ENCODE peak calls at places on chromosomes 13 and 19, in eight cellular contexts. One of them, this sample, is unnamed. For H3K36me3, the result is how much of the 10 kb centered on the place peaks cover.

GRCh38 chr19:2680808-2681207 is 21.7 kb downstream of the GNG7 start:
- DNase-seq in GM12878: peak
- DNase-seq in brain microvascular endothelial cell: no peak
- DNase-seq in hepatocyte: no peak
- DNase-seq in ovary: no peak
- DNase-seq in CD8-positive, alpha-beta T cell: no peak
- DNase-seq in upper lobe of left lung: no peak
- DNase-seq in thoracic aorta: no peak
- DNase-seq in this sample: no peak

GRCh38 chr19:8965887-8966286 is 44.3 kb downstream of the MUC16 start:
- DNase-seq in thoracic aorta: no peak
- DNase-seq in hepatocyte: no peak
- DNase-seq in upper lobe of left lung: no peak
- DNase-seq in ovary: no peak
- DNase-seq in GM12878: no peak
- DNase-seq in CD8-positive, alpha-beta T cell: no peak
- DNase-seq in brain microvascular endothelial cell: no peak
- DNase-seq in this sample: no peak

GRCh38 chr19:46731007-46731501 is 14.1 kb upstream of the PRKD2 start:
- DNase-seq in brain microvascular endothelial cell: peak
- DNase-seq in ovary: no peak
- DNase-seq in thoracic aorta: no peak
- DNase-seq in hepatocyte: no peak
- DNase-seq in CD8-positive, alpha-beta T cell: no peak
- DNase-seq in upper lobe of left lung: peak
- DNase-seq in GM12878: no peak
- DNase-seq in this sample: peak

GRCh38 chr19:24054044-24054935 is 32.7 kb upstream of the ZNF254 start:
- DNase-seq in thoracic aorta: no peak
- DNase-seq in upper lobe of left lung: no peak
- DNase-seq in GM12878: no peak
- DNase-seq in brain microvascular endothelial cell: peak
- DNase-seq in CD8-positive, alpha-beta T cell: no peak
- DNase-seq in hepatocyte: peak
- DNase-seq in ovary: no peak
- DNase-seq in this sample: peak

GRCh38 chr13:50805805-50806204 is 37.7 kb downstream of the DLEU7 start:
- DNase-seq in thoracic aorta: no peak
- DNase-seq in hepatocyte: no peak
- DNase-seq in brain microvascular endothelial cell: no peak
- DNase-seq in upper lobe of left lung: no peak
- DNase-seq in GM12878: no peak
- DNase-seq in ovary: no peak
- DNase-seq in CD8-positive, alpha-beta T cell: no peak
- DNase-seq in this sample: no peak

GRCh38 chr13:71867101-71867814 is at the start of gene DACH1:
- DNase-seq in GM12878: no peak
- DNase-seq in thoracic aorta: no peak
- DNase-seq in ovary: peak
- DNase-seq in hepatocyte: peak
- DNase-seq in upper lobe of left lung: peak
- DNase-seq in brain microvascular endothelial cell: peak
- DNase-seq in CD8-positive, alpha-beta T cell: no peak
- DNase-seq in this sample: peak

GRCh38 chr13:70960841-70961443 is 852.7 kb upstream of the KLHL1 start:
- DNase-seq in thoracic aorta: no peak
- DNase-seq in GM12878: peak
- DNase-seq in CD8-positive, alpha-beta T cell: no peak
- DNase-seq in hepatocyte: peak
- DNase-seq in upper lobe of left lung: no peak
- DNase-seq in brain microvascular endothelial cell: peak
- DNase-seq in ovary: no peak
- DNase-seq in this sample: peak

GRCh38 chr13:113647351-113648217 is 10.4 kb downstream of the ATP4B start:
- DNase-seq in hepatocyte: peak
- DNase-seq in ovary: peak
- DNase-seq in CD8-positive, alpha-beta T cell: no peak
- DNase-seq in thoracic aorta: peak
- DNase-seq in upper lobe of left lung: peak
- DNase-seq in brain microvascular endothelial cell: no peak
- DNase-seq in GM12878: no peak
- DNase-seq in this sample: peak

GRCh38 chr19:40249201-40249600 is 22.7 kb upstream of the CCNP start:
- DNase-seq in thoracic aorta: no peak
- DNase-seq in brain microvascular endothelial cell: no peak
- DNase-seq in upper lobe of left lung: no peak
- DNase-seq in ovary: no peak
- DNase-seq in CD8-positive, alpha-beta T cell: no peak
- DNase-seq in GM12878: no peak
- DNase-seq in hepatocyte: no peak
- DNase-seq in this sample: no peak
- H3K36me3 ChIP-seq in thoracic aorta: under half
- H3K36me3 ChIP-seq in brain microvascular endothelial cell: under half
- H3K36me3 ChIP-seq in upper lobe of left lung: under half
- H3K36me3 ChIP-seq in ovary: under half
- H3K36me3 ChIP-seq in CD8-positive, alpha-beta T cell: under half
- H3K36me3 ChIP-seq in GM12878: under half
- H3K36me3 ChIP-seq in hepatocyte: under half
- H3K36me3 ChIP-seq in this sample: under half

GRCh38 chr19:12884627-12884925 is 2.4 kb downstream of the KLF1 start:
- DNase-seq in GM12878: no peak
- DNase-seq in hepatocyte: no peak
- DNase-seq in ovary: no peak
- DNase-seq in brain microvascular endothelial cell: no peak
- DNase-seq in CD8-positive, alpha-beta T cell: no peak
- DNase-seq in thoracic aorta: no peak
- DNase-seq in upper lobe of left lung: no peak
- DNase-seq in this sample: no peak
- H3K4me3 ChIP-seq in GM12878: peak
- H3K4me3 ChIP-seq in hepatocyte: no peak
- H3K4me3 ChIP-seq in ovary: no peak
- H3K4me3 ChIP-seq in brain microvascular endothelial cell: no peak
- H3K4me3 ChIP-seq in CD8-positive, alpha-beta T cell: peak
- H3K4me3 ChIP-seq in thoracic aorta: no peak
- H3K4me3 ChIP-seq in upper lobe of left lung: no peak
- H3K4me3 ChIP-seq in this sample: no peak

DNA sequence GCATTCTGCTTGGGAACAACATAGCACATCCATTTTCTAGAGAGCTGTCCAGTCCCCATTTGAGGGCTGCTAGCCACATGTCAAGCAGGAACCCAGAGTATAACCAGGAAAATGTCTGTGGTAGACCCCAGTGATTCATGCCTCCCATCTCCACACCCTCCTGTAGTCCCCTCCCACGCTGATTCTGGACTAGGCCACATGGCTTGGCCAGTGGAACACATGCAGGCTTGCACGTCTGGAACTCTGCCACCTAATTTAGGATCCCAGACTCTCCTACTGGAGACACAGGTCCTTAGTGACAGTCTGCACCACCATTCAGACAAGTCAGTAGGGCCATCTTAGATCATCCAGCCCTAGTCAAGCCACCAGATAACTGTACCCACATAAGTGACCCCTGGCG is 149.8 kb downstream of the ZIC5 start:
- DNase-seq in GM12878: no peak
- DNase-seq in ovary: no peak
- DNase-seq in upper lobe of left lung: no peak
- DNase-seq in hepatocyte: no peak
- DNase-seq in brain microvascular endothelial cell: no peak
- DNase-seq in CD8-positive, alpha-beta T cell: no peak
- DNase-seq in thoracic aorta: no peak
- DNase-seq in this sample: no peak
- TF ChIP-seq CTCF in GM12878: no peak
- TF ChIP-seq CTCF in ovary: no peak
- TF ChIP-seq CTCF in upper lobe of left lung: no peak
- TF ChIP-seq CTCF in hepatocyte: no peak
- TF ChIP-seq CTCF in brain microvascular endothelial cell: no peak
- TF ChIP-seq CTCF in CD8-positive, alpha-beta T cell: no peak
- TF ChIP-seq CTCF in thoracic aorta: no peak
- TF ChIP-seq CTCF in this sample: no peak

GRCh38 chr13:109782066-109782822 is 4.1 kb downstream of the IRS2 start:
- DNase-seq in upper lobe of left lung: no peak
- DNase-seq in brain microvascular endothelial cell: no peak
- DNase-seq in GM12878: no peak
- DNase-seq in CD8-positive, alpha-beta T cell: no peak
- DNase-seq in thoracic aorta: no peak
- DNase-seq in ovary: peak
- DNase-seq in hepatocyte: no peak
- DNase-seq in this sample: no peak
- H3K36me3 ChIP-seq in upper lobe of left lung: under half
- H3K36me3 ChIP-seq in brain microvascular endothelial cell: under half
- H3K36me3 ChIP-seq in GM12878: under half
- H3K36me3 ChIP-seq in CD8-positive, alpha-beta T cell: under half
- H3K36me3 ChIP-seq in thoracic aorta: under half
- H3K36me3 ChIP-seq in ovary: under half
- H3K36me3 ChIP-seq in hepatocyte: under half
- H3K36me3 ChIP-seq in this sample: under half

GRCh38 chr19:40688294-40688693 is 2.2 kb downstream of the NUMBL start:
- DNase-seq in upper lobe of left lung: no peak
- DNase-seq in GM12878: no peak
- DNase-seq in hepatocyte: no peak
- DNase-seq in CD8-positive, alpha-beta T cell: no peak
- DNase-seq in ovary: no peak
- DNase-seq in thoracic aorta: no peak
- DNase-seq in brain microvascular endothelial cell: no peak
- DNase-seq in this sample: no peak

GRCh38 chr19:40689339-40690049 is 957 bp downstream of the NUMBL start:
- DNase-seq in ovary: peak
- DNase-seq in thoracic aorta: no peak
- DNase-seq in CD8-positive, alpha-beta T cell: peak
- DNase-seq in GM12878: no peak
- DNase-seq in hepatocyte: no peak
- DNase-seq in upper lobe of left lung: no peak
- DNase-seq in brain microvascular endothelial cell: peak
- DNase-seq in this sample: no peak

GRCh38 chr19:40688987-40689338 is 1.5 kb downstream of the NUMBL start:
- DNase-seq in brain microvascular endothelial cell: no peak
- DNase-seq in GM12878: no peak
- DNase-seq in thoracic aorta: no peak
- DNase-seq in hepatocyte: no peak
- DNase-seq in CD8-positive, alpha-beta T cell: no peak
- DNase-seq in ovary: no peak
- DNase-seq in upper lobe of left lung: no peak
- DNase-seq in this sample: no peak

GRCh38 chr19:40686882-40687524 is 3.4 kb downstream of the NUMBL start:
- DNase-seq in hepatocyte: no peak
- DNase-seq in thoracic aorta: no peak
- DNase-seq in CD8-positive, alpha-beta T cell: no peak
- DNase-seq in upper lobe of left lung: no peak
- DNase-seq in GM12878: no peak
- DNase-seq in brain microvascular endothelial cell: no peak
- DNase-seq in ovary: no peak
- DNase-seq in this sample: no peak

GRCh38 chr19:40687525-40688016 is 2.9 kb downstream of the NUMBL start:
- DNase-seq in brain microvascular endothelial cell: peak
- DNase-seq in ovary: peak
- DNase-seq in thoracic aorta: peak
- DNase-seq in CD8-positive, alpha-beta T cell: no peak
- DNase-seq in upper lobe of left lung: peak
- DNase-seq in hepatocyte: no peak
- DNase-seq in GM12878: peak
- DNase-seq in this sample: no peak
- H3K4me3 ChIP-seq in brain microvascular endothelial cell: no peak
- H3K4me3 ChIP-seq in ovary: no peak
- H3K4me3 ChIP-seq in thoracic aorta: peak
- H3K4me3 ChIP-seq in CD8-positive, alpha-beta T cell: no peak
- H3K4me3 ChIP-seq in upper lobe of left lung: no peak
- H3K4me3 ChIP-seq in hepatocyte: no peak
- H3K4me3 ChIP-seq in GM12878: no peak
- H3K4me3 ChIP-seq in this sample: no peak

GRCh38 chr19:43624933-43625332 is 5.5 kb upstream of the ZNF428 start:
- DNase-seq in brain microvascular endothelial cell: no peak
- DNase-seq in GM12878: no peak
- DNase-seq in upper lobe of left lung: peak
- DNase-seq in ovary: peak
- DNase-seq in hepatocyte: no peak
- DNase-seq in CD8-positive, alpha-beta T cell: peak
- DNase-seq in thoracic aorta: no peak
- DNase-seq in this sample: no peak
- TF ChIP-seq CTCF in brain microvascular endothelial cell: peak
- TF ChIP-seq CTCF in GM12878: peak
- TF ChIP-seq CTCF in upper lobe of left lung: no peak
- TF ChIP-seq CTCF in ovary: no peak
- TF ChIP-seq CTCF in hepatocyte: peak
- TF ChIP-seq CTCF in CD8-positive, alpha-beta T cell: peak
- TF ChIP-seq CTCF in thoracic aorta: no peak
- TF ChIP-seq CTCF in this sample: no peak

DNA sequence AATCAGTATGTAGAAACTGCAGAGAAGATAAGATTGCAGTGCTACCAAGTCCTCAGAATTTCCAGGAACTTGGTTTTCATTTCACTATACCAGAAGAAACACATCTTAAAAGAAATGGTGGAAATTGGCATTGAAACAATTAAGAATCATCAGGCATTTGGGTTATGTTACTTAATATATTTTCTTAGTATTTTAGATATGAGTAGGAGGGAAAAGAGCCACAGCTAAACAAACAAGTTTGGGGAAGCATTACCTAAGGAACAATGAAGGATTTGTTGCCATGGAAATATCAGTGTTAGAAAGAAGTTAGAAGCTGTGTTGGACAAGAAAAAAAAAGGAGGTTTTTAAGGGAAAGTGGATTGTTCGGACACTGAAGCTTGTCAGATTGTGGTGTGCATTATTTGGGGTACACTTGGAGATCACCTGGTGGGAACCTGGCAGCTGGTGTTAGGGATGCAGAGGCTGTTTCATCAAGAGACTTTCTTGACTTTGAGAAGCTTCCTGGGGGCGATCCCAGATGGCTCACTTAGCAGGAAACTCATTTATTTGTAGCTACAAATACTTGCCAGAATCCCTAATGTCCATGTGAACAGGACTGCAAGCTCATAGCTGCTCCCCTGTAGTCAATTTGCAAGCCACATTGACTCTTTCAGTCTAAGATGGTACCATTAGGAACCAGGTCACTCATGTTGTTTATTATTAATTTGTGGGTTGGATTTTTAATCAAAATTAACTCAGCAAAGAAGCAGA is 246.7 kb downstream of the RFC3 start:
- DNase-seq in CD8-positive, alpha-beta T cell: no peak
- DNase-seq in hepatocyte: no peak
- DNase-seq in thoracic aorta: no peak
- DNase-seq in ovary: no peak
- DNase-seq in brain microvascular endothelial cell: no peak
- DNase-seq in GM12878: no peak
- DNase-seq in upper lobe of left lung: no peak
- DNase-seq in this sample: no peak
- H3K36me3 ChIP-seq in CD8-positive, alpha-beta T cell: under half
- H3K36me3 ChIP-seq in hepatocyte: under half
- H3K36me3 ChIP-seq in thoracic aorta: under half
- H3K36me3 ChIP-seq in ovary: under half
- H3K36me3 ChIP-seq in brain microvascular endothelial cell: under half
- H3K36me3 ChIP-seq in GM12878: under half
- H3K36me3 ChIP-seq in upper lobe of left lung: under half
- H3K36me3 ChIP-seq in this sample: under half